ENCODE peak calls at places on chromosomes 7 and 10, in four cellular contexts. One of them, this sample, is unnamed.

GRCh38 chr10:103651783-103652476 is 158.4 kb downstream of the NEURL1 start:
- DNase-seq in lower lobe of right lung: no peak
- DNase-seq in CD4-positive, alpha-beta T cell: no peak
- DNase-seq in ovary: peak; percentile 86
- DNase-seq in this sample: no peak

GRCh38 chr10:80462277-80462985 is 8.3 kb downstream of the TSPAN14 start:
- DNase-seq in lower lobe of right lung: no peak
- DNase-seq in ovary: no peak
- DNase-seq in CD4-positive, alpha-beta T cell: no peak
- DNase-seq in this sample: peak; percentile 46

GRCh38 chr10:29862926-29863614 is 196.3 kb downstream of the JCAD start:
- DNase-seq in lower lobe of right lung: no peak
- DNase-seq in CD4-positive, alpha-beta T cell: no peak
- DNase-seq in ovary: no peak
- DNase-seq in this sample: no peak

GRCh38 chr10:17669185-17669872 is 25.4 kb downstream of the STAM start:
- DNase-seq in ovary: no peak
- DNase-seq in CD4-positive, alpha-beta T cell: no peak
- DNase-seq in lower lobe of right lung: no peak
- DNase-seq in this sample: no peak

GRCh38 chr7:145411066-145411465 is 575.2 kb upstream of the TPK1 start:
- DNase-seq in CD4-positive, alpha-beta T cell: no peak
- DNase-seq in lower lobe of right lung: no peak
- DNase-seq in ovary: no peak
- DNase-seq in this sample: no peak

GRCh38 chr7:82335927-82336326 is 107.7 kb downstream of the CACNA2D1 start:
- DNase-seq in ovary: no peak
- DNase-seq in CD4-positive, alpha-beta T cell: no peak
- DNase-seq in lower lobe of right lung: no peak
- DNase-seq in this sample: no peak

GRCh38 chr10:28663576-28664368 is 13.5 kb upstream of the BAMBI start:
- DNase-seq in ovary: peak; percentile 88
- DNase-seq in CD4-positive, alpha-beta T cell: peak; percentile 58
- DNase-seq in lower lobe of right lung: peak; percentile 76
- DNase-seq in this sample: peak; percentile 88

GRCh38 chr7:108802639-108803038 is 233.0 kb downstream of the DNAJB9 start:
- DNase-seq in CD4-positive, alpha-beta T cell: no peak
- DNase-seq in lower lobe of right lung: no peak
- DNase-seq in ovary: no peak
- DNase-seq in this sample: no peak

GRCh38 chr7:237385-237784 is 45.0 kb downstream of the FAM20C start:
- DNase-seq in ovary: no peak
- DNase-seq in CD4-positive, alpha-beta T cell: no peak
- DNase-seq in lower lobe of right lung: no peak
- DNase-seq in this sample: no peak

GRCh38 chr7:105808703-105809590 is 67.5 kb downstream of the ATXN7L1 start:
- DNase-seq in ovary: no peak
- DNase-seq in CD4-positive, alpha-beta T cell: peak; percentile 61
- DNase-seq in lower lobe of right lung: peak; percentile 63
- DNase-seq in this sample: peak; percentile 47

GRCh38 chr7:126462405-126462804 is 790.3 kb downstream of the GRM8 start:
- DNase-seq in CD4-positive, alpha-beta T cell: no peak
- DNase-seq in lower lobe of right lung: no peak
- DNase-seq in ovary: no peak
- DNase-seq in this sample: no peak

GRCh38 chr7:36158321-36158605 is 5.2 kb downstream of the EEPD1 start:
- DNase-seq in CD4-positive, alpha-beta T cell: no peak
- DNase-seq in ovary: no peak
- DNase-seq in lower lobe of right lung: no peak
- DNase-seq in this sample: no peak

GRCh38 chr10:72075184-72076115 is 12.9 kb downstream of the SPOCK2 start:
- DNase-seq in lower lobe of right lung: peak; percentile 21
- DNase-seq in ovary: peak; percentile 23
- DNase-seq in CD4-positive, alpha-beta T cell: no peak
- DNase-seq in this sample: no peak

GRCh38 chr10:11611248-11612003 is at the start of gene USP6NL:
- DNase-seq in ovary: peak; percentile 93
- DNase-seq in CD4-positive, alpha-beta T cell: peak; percentile 50
- DNase-seq in lower lobe of right lung: peak; percentile 93
- DNase-seq in this sample: peak; percentile 91

GRCh38 chr10:61314273-61314672 is 138.9 kb downstream of the TMEM26 start:
- DNase-seq in ovary: no peak
- DNase-seq in lower lobe of right lung: no peak
- DNase-seq in CD4-positive, alpha-beta T cell: no peak
- DNase-seq in this sample: no peak

GRCh38 chr7:94087664-94088352 is 83.7 kb upstream of the BET1 start:
- DNase-seq in CD4-positive, alpha-beta T cell: no peak
- DNase-seq in ovary: no peak
- DNase-seq in lower lobe of right lung: no peak
- DNase-seq in this sample: no peak

GRCh38 chr7:650339-651031 is 76.0 kb upstream of the DNAAF5 start:
- DNase-seq in lower lobe of right lung: peak; percentile 39
- DNase-seq in ovary: no peak
- DNase-seq in CD4-positive, alpha-beta T cell: no peak
- DNase-seq in this sample: no peak

GRCh38 chr7:100401811-100402210 is 26.7 kb downstream of the ZCWPW1 start:
- DNase-seq in ovary: no peak
- DNase-seq in CD4-positive, alpha-beta T cell: no peak
- DNase-seq in lower lobe of right lung: no peak
- DNase-seq in this sample: no peak

DNA sequence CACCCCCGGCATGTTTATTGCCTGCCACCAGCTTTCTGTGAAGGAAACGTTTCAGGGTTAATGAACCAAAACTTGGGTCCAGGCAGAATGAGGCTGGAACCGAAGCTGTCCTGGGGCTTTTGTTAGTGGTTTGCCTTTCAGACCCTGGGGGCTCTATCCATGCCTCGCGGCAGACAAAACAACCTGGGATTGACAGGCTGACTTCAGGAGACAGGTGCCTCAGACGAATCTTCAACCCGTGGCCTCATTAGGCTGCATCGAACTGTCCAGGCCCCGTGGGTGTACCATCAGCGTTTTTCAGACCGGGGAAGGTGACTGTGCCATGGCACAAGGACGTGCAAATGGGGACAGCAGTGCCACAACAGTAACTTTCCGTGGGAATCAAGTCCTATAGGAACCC is 259.3 kb upstream of the SHH start:
- DNase-seq in CD4-positive, alpha-beta T cell: no peak
- DNase-seq in lower lobe of right lung: no peak
- DNase-seq in ovary: no peak
- DNase-seq in this sample: no peak
- H3K27ac ChIP-seq in CD4-positive, alpha-beta T cell: no peak overlapping the region
- H3K27ac ChIP-seq in lower lobe of right lung: no peak overlapping the region
- H3K27ac ChIP-seq in ovary: no peak overlapping the region
- H3K27ac ChIP-seq in this sample: no peak overlapping the region

DNA sequence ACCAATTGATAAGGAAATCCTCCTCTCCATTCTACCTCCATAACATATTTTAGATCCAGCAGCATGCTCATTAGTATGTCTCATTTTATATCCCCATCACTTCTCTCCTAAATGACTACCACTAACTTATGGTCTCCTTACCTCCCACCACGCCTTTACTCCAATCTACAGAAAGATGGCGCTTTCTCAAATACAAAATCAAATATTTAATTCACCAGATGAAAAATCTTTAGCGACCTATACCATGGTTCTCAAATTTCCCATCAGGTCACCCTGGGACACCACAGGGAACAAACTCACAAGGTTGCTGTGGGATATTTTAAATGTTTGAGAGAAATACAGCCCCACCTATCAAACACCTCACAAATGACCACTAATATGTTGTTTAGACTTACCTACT is 27.0 kb upstream of the EBLN1 start:
- DNase-seq in lower lobe of right lung: no peak
- DNase-seq in CD4-positive, alpha-beta T cell: no peak
- DNase-seq in ovary: no peak
- DNase-seq in this sample: no peak
- TF ChIP-seq CTCF in lower lobe of right lung: no peak
- TF ChIP-seq CTCF in CD4-positive, alpha-beta T cell: no peak
- TF ChIP-seq CTCF in ovary: no peak
- TF ChIP-seq CTCF in this sample: no peak

DNA sequence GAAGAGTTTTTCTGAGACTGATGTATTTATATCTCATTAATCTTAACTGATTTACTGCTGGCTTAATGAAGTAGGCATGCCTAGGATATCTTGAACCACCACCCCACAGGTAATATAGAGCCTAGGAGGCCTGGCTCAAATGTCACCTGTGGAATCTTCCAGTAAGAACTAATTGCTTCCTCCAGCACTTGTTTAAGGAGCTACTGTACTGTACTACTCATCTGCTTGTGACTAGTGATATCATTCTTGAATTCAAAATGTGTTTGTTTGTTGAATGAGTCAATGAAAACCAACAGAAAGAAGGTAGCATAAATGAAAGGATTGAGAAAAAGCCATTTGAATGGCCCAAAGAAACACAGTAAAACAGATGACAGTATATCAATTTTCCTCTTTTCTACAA is 43.6 kb upstream of the SLIT1 start:
- DNase-seq in ovary: no peak
- DNase-seq in CD4-positive, alpha-beta T cell: no peak
- DNase-seq in lower lobe of right lung: no peak
- DNase-seq in this sample: no peak
- H3K27ac ChIP-seq in ovary: no peak overlapping the region
- H3K27ac ChIP-seq in CD4-positive, alpha-beta T cell: no peak overlapping the region
- H3K27ac ChIP-seq in lower lobe of right lung: no peak overlapping the region
- H3K27ac ChIP-seq in this sample: no peak overlapping the region

GRCh38 chr7:149776305-149776704 is 2.9 kb upstream of the ZNF467 start:
- DNase-seq in CD4-positive, alpha-beta T cell: no peak
- DNase-seq in ovary: no peak
- DNase-seq in lower lobe of right lung: peak; percentile 83
- DNase-seq in this sample: peak; percentile 67

GRCh38 chr7:149775176-149775556 is 1.8 kb upstream of the ZNF467 start:
- DNase-seq in lower lobe of right lung: no peak
- DNase-seq in CD4-positive, alpha-beta T cell: no peak
- DNase-seq in ovary: no peak
- DNase-seq in this sample: no peak

GRCh38 chr7:149772821-149773425 is 465 bp downstream of the ZNF467 start:
- DNase-seq in CD4-positive, alpha-beta T cell: peak; percentile 27
- DNase-seq in ovary: peak; percentile 63
- DNase-seq in lower lobe of right lung: peak; percentile 66
- DNase-seq in this sample: no peak

GRCh38 chr7:149773446-149774236 is at the start of gene ZNF467:
- DNase-seq in lower lobe of right lung: peak; percentile 82
- DNase-seq in ovary: peak; percentile 85
- DNase-seq in CD4-positive, alpha-beta T cell: peak; percentile 55
- DNase-seq in this sample: peak; percentile 81

DNA sequence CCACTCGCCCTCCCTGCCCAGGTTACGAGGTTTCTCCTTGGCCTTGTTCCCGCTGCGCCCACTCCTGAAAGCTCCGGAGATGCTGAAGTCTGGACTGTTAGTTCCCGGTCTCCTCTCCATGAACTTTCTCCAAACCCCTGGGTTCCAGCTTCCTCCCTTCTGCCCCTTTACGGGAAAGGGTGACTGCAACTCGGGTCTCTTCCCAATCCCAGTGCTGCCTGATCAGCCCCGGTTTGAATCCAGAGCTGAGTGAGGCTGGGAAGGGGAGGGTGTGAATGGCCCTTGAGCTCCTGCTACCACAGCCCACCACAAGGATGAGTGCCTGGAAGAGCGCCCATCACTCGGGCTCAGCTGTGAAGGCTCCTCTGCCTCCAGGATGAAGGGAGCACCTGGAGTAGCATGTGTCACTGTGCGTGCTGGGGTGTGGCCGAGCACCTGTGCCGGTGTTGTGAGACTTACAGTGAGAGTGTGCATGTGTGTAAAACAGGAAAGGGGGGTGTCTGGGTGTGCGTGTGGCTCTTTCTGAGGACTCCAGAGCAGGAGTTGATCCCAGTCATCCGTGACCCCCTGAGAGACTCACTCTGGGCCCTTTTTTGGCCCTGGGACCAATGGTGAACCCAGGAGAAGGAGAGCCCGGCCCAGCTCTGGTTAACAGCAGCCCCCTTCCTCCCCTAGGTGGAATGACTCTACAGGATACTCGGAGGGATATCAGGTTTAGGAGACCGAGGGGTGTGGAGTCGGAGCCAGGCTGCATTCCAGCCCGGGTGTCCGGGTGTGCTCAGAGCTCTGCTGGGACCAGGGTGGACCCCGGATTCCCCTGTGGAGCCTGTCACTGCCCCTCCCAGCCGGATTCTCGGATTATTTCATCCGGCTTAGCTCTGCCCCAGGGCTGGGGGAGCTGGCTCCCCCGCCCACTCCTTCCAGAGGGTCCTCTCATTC is 1.1 kb upstream of the ZNF467 start:
- DNase-seq in ovary: peak; percentile 57
- DNase-seq in lower lobe of right lung: peak; percentile 48
- DNase-seq in CD4-positive, alpha-beta T cell: no peak
- DNase-seq in this sample: no peak
- TF ChIP-seq CTCF in ovary: no peak
- TF ChIP-seq CTCF in lower lobe of right lung: no peak
- TF ChIP-seq CTCF in CD4-positive, alpha-beta T cell: no peak
- TF ChIP-seq CTCF in this sample: no peak

GRCh38 chr7:40843338-40844026 is 708.7 kb downstream of the SUGCT start:
- DNase-seq in ovary: no peak
- DNase-seq in lower lobe of right lung: no peak
- DNase-seq in CD4-positive, alpha-beta T cell: no peak
- DNase-seq in this sample: no peak
- H3K27ac ChIP-seq in ovary: no peak overlapping the region
- H3K27ac ChIP-seq in lower lobe of right lung: no peak overlapping the region
- H3K27ac ChIP-seq in CD4-positive, alpha-beta T cell: no peak overlapping the region
- H3K27ac ChIP-seq in this sample: peak overlapping the region; percentile 37

GRCh38 chr7:79911420-79911819 is 223.2 kb upstream of the GNAI1 start:
- DNase-seq in ovary: no peak
- DNase-seq in CD4-positive, alpha-beta T cell: no peak
- DNase-seq in lower lobe of right lung: no peak
- DNase-seq in this sample: no peak

GRCh38 chr7:79912213-79912633 is 222.4 kb upstream of the GNAI1 start:
- DNase-seq in ovary: no peak
- DNase-seq in lower lobe of right lung: no peak
- DNase-seq in CD4-positive, alpha-beta T cell: no peak
- DNase-seq in this sample: no peak

DNA sequence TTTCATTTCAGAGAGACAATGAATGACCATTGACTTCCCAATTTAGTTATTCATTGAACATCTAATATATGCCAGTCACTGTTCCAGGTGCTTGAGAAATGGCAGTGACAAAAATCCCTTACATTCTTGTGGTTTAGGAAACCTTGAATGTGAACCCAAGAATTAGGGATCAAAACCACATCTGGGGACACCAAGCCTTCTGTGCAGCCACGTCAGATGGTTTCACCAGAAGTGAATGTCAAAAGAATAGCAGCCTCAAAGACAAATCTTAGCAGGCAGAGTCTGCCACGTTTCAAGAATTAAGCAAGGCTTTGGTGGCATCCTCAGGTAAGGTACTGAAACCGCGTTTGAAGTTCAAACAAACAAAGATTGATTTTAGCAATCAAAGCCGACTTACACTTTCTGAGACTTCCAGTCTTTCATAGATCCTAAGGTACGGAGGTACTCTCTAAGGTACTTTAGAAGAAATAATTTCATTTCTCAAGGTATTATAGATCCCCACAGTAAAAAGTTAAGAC is 225.4 kb upstream of the GNAI1 start:
- DNase-seq in ovary: no peak
- DNase-seq in CD4-positive, alpha-beta T cell: no peak
- DNase-seq in lower lobe of right lung: no peak
- DNase-seq in this sample: no peak
- TF ChIP-seq CTCF in ovary: no peak
- TF ChIP-seq CTCF in CD4-positive, alpha-beta T cell: no peak
- TF ChIP-seq CTCF in lower lobe of right lung: no peak
- TF ChIP-seq CTCF in this sample: no peak

This sample was measured in tibial artery.